ENCODE peak calls at places on chromosome 12, in six cellular contexts. One of them, this sample, is unnamed.

GRCh38 chr12:72110814-72111615 is 161.2 kb upstream of the TRHDE start:
- DNase-seq in kidney tubule cell: no peak
- DNase-seq in stimulated activated CD4-positive, alpha-beta T cell treated with anti-CD3 and anti-CD28 coated beads, Interleukin-2, amount 100 ng/mL, for 48 hours: no peak
- DNase-seq in fibroblast of the aortic adventitia: no peak
- DNase-seq in G401: no peak
- DNase-seq in lung: no peak
- DNase-seq in this sample: no peak

GRCh38 chr12:42426733-42427132 is 100.8 kb downstream of the PPHLN1 start:
- DNase-seq in lung: no peak
- DNase-seq in fibroblast of the aortic adventitia: peak; percentile 19
- DNase-seq in kidney tubule cell: peak; percentile 82
- DNase-seq in G401: no peak
- DNase-seq in stimulated activated CD4-positive, alpha-beta T cell treated with anti-CD3 and anti-CD28 coated beads, Interleukin-2, amount 100 ng/mL, for 48 hours: no peak
- DNase-seq in this sample: peak; percentile 92

GRCh38 chr12:51823875-51824565 is 24.5 kb downstream of the FIGNL2 start:
- DNase-seq in G401: peak; percentile 92
- DNase-seq in kidney tubule cell: peak; percentile 74
- DNase-seq in stimulated activated CD4-positive, alpha-beta T cell treated with anti-CD3 and anti-CD28 coated beads, Interleukin-2, amount 100 ng/mL, for 48 hours: no peak
- DNase-seq in fibroblast of the aortic adventitia: peak; percentile 78
- DNase-seq in lung: no peak
- DNase-seq in this sample: peak; percentile 61

GRCh38 chr12:67275380-67275913 is 6.3 kb downstream of the CAND1 start:
- DNase-seq in fibroblast of the aortic adventitia: no peak
- DNase-seq in kidney tubule cell: peak; percentile 53
- DNase-seq in G401: no peak
- DNase-seq in lung: no peak
- DNase-seq in stimulated activated CD4-positive, alpha-beta T cell treated with anti-CD3 and anti-CD28 coated beads, Interleukin-2, amount 100 ng/mL, for 48 hours: no peak
- DNase-seq in this sample: no peak

GRCh38 chr12:58557156-58557555 is 363.1 kb downstream of the LRIG3 start:
- DNase-seq in lung: no peak
- DNase-seq in stimulated activated CD4-positive, alpha-beta T cell treated with anti-CD3 and anti-CD28 coated beads, Interleukin-2, amount 100 ng/mL, for 48 hours: no peak
- DNase-seq in G401: no peak
- DNase-seq in kidney tubule cell: peak; percentile 20
- DNase-seq in fibroblast of the aortic adventitia: peak; percentile 88
- DNase-seq in this sample: peak; percentile 69

GRCh38 chr12:100716949-100717732 is 77.4 kb upstream of the ANO4 start:
- DNase-seq in fibroblast of the aortic adventitia: no peak
- DNase-seq in kidney tubule cell: peak; percentile 19
- DNase-seq in G401: no peak
- DNase-seq in stimulated activated CD4-positive, alpha-beta T cell treated with anti-CD3 and anti-CD28 coated beads, Interleukin-2, amount 100 ng/mL, for 48 hours: no peak
- DNase-seq in lung: no peak
- DNase-seq in this sample: no peak

GRCh38 chr12:473863-474577 is 14.3 kb downstream of the B4GALNT3 start:
- DNase-seq in stimulated activated CD4-positive, alpha-beta T cell treated with anti-CD3 and anti-CD28 coated beads, Interleukin-2, amount 100 ng/mL, for 48 hours: no peak
- DNase-seq in fibroblast of the aortic adventitia: no peak
- DNase-seq in kidney tubule cell: peak; percentile 33
- DNase-seq in lung: no peak
- DNase-seq in G401: no peak
- DNase-seq in this sample: peak; percentile 9

GRCh38 chr12:52014567-52015392 is 8.0 kb downstream of the TAMALIN start:
- DNase-seq in fibroblast of the aortic adventitia: no peak
- DNase-seq in G401: no peak
- DNase-seq in kidney tubule cell: no peak
- DNase-seq in lung: no peak
- DNase-seq in stimulated activated CD4-positive, alpha-beta T cell treated with anti-CD3 and anti-CD28 coated beads, Interleukin-2, amount 100 ng/mL, for 48 hours: no peak
- DNase-seq in this sample: no peak

GRCh38 chr12:47307680-47308399 is 228.1 kb upstream of the AMIGO2 start:
- DNase-seq in fibroblast of the aortic adventitia: peak; percentile 82
- DNase-seq in lung: peak; percentile 40
- DNase-seq in G401: peak; percentile 21
- DNase-seq in stimulated activated CD4-positive, alpha-beta T cell treated with anti-CD3 and anti-CD28 coated beads, Interleukin-2, amount 100 ng/mL, for 48 hours: peak; percentile 32
- DNase-seq in kidney tubule cell: peak; percentile 86
- DNase-seq in this sample: peak; percentile 73

GRCh38 chr12:124392271-124392990 is 97.5 kb downstream of the RFLNA start:
- DNase-seq in lung: no peak
- DNase-seq in G401: no peak
- DNase-seq in fibroblast of the aortic adventitia: no peak
- DNase-seq in kidney tubule cell: peak; percentile 72
- DNase-seq in stimulated activated CD4-positive, alpha-beta T cell treated with anti-CD3 and anti-CD28 coated beads, Interleukin-2, amount 100 ng/mL, for 48 hours: no peak
- DNase-seq in this sample: peak; percentile 24

GRCh38 chr12:30898846-30899245 is 27.7 kb upstream of the TSPAN11 start:
- DNase-seq in lung: no peak
- DNase-seq in fibroblast of the aortic adventitia: no peak
- DNase-seq in G401: no peak
- DNase-seq in stimulated activated CD4-positive, alpha-beta T cell treated with anti-CD3 and anti-CD28 coated beads, Interleukin-2, amount 100 ng/mL, for 48 hours: no peak
- DNase-seq in kidney tubule cell: peak; percentile 68
- DNase-seq in this sample: no peak

GRCh38 chr12:70255311-70255710 is 12.1 kb downstream of the CNOT2 start:
- DNase-seq in stimulated activated CD4-positive, alpha-beta T cell treated with anti-CD3 and anti-CD28 coated beads, Interleukin-2, amount 100 ng/mL, for 48 hours: no peak
- DNase-seq in fibroblast of the aortic adventitia: peak; percentile 25
- DNase-seq in kidney tubule cell: peak; percentile 5
- DNase-seq in G401: peak; percentile 37
- DNase-seq in lung: no peak
- DNase-seq in this sample: no peak

GRCh38 chr12:4227046-4227445 is 46.5 kb upstream of the CCND2 start:
- DNase-seq in lung: no peak
- DNase-seq in G401: no peak
- DNase-seq in kidney tubule cell: no peak
- DNase-seq in fibroblast of the aortic adventitia: no peak
- DNase-seq in stimulated activated CD4-positive, alpha-beta T cell treated with anti-CD3 and anti-CD28 coated beads, Interleukin-2, amount 100 ng/mL, for 48 hours: no peak
- DNase-seq in this sample: no peak

GRCh38 chr12:52434760-52435530 is 774 bp upstream of the KRT75 start:
- DNase-seq in kidney tubule cell: peak; percentile 78
- DNase-seq in fibroblast of the aortic adventitia: no peak
- DNase-seq in G401: no peak
- DNase-seq in stimulated activated CD4-positive, alpha-beta T cell treated with anti-CD3 and anti-CD28 coated beads, Interleukin-2, amount 100 ng/mL, for 48 hours: no peak
- DNase-seq in lung: no peak
- DNase-seq in this sample: peak; percentile 63

GRCh38 chr12:108311605-108312004 is 27.5 kb downstream of the CMKLR1 start:
- DNase-seq in fibroblast of the aortic adventitia: no peak
- DNase-seq in stimulated activated CD4-positive, alpha-beta T cell treated with anti-CD3 and anti-CD28 coated beads, Interleukin-2, amount 100 ng/mL, for 48 hours: no peak
- DNase-seq in G401: no peak
- DNase-seq in lung: no peak
- DNase-seq in kidney tubule cell: no peak
- DNase-seq in this sample: no peak

GRCh38 chr12:104682790-104683279 is 226.1 kb downstream of the CHST11 start:
- DNase-seq in G401: no peak
- DNase-seq in kidney tubule cell: no peak
- DNase-seq in lung: peak; percentile 70
- DNase-seq in fibroblast of the aortic adventitia: no peak
- DNase-seq in stimulated activated CD4-positive, alpha-beta T cell treated with anti-CD3 and anti-CD28 coated beads, Interleukin-2, amount 100 ng/mL, for 48 hours: peak; percentile 65
- DNase-seq in this sample: no peak

GRCh38 chr12:109597414-109597794 is 23.8 kb downstream of the MVK start:
- DNase-seq in stimulated activated CD4-positive, alpha-beta T cell treated with anti-CD3 and anti-CD28 coated beads, Interleukin-2, amount 100 ng/mL, for 48 hours: no peak
- DNase-seq in kidney tubule cell: no peak
- DNase-seq in lung: no peak
- DNase-seq in fibroblast of the aortic adventitia: no peak
- DNase-seq in G401: no peak
- DNase-seq in this sample: no peak

GRCh38 chr12:104747956-104748355 is 210.1 kb downstream of the SLC41A2 start:
- DNase-seq in stimulated activated CD4-positive, alpha-beta T cell treated with anti-CD3 and anti-CD28 coated beads, Interleukin-2, amount 100 ng/mL, for 48 hours: no peak
- DNase-seq in lung: no peak
- DNase-seq in fibroblast of the aortic adventitia: no peak
- DNase-seq in G401: no peak
- DNase-seq in kidney tubule cell: no peak
- DNase-seq in this sample: no peak

GRCh38 chr12:14960548-14961465 is 594 bp downstream of the ARHGDIB start:
- DNase-seq in G401: no peak
- DNase-seq in lung: peak; percentile 45
- DNase-seq in kidney tubule cell: peak; percentile 47
- DNase-seq in stimulated activated CD4-positive, alpha-beta T cell treated with anti-CD3 and anti-CD28 coated beads, Interleukin-2, amount 100 ng/mL, for 48 hours: no peak
- DNase-seq in fibroblast of the aortic adventitia: peak; percentile 34
- DNase-seq in this sample: peak; percentile 81

GRCh38 chr12:14066021-14066420 is 84.6 kb upstream of the GRIN2B start:
- DNase-seq in G401: no peak
- DNase-seq in kidney tubule cell: peak; percentile 84
- DNase-seq in stimulated activated CD4-positive, alpha-beta T cell treated with anti-CD3 and anti-CD28 coated beads, Interleukin-2, amount 100 ng/mL, for 48 hours: no peak
- DNase-seq in lung: no peak
- DNase-seq in fibroblast of the aortic adventitia: no peak
- DNase-seq in this sample: no peak

GRCh38 chr12:1630827-1631591 is 2.0 kb downstream of the WNT5B start:
- DNase-seq in stimulated activated CD4-positive, alpha-beta T cell treated with anti-CD3 and anti-CD28 coated beads, Interleukin-2, amount 100 ng/mL, for 48 hours: no peak
- DNase-seq in lung: no peak
- DNase-seq in kidney tubule cell: no peak
- DNase-seq in fibroblast of the aortic adventitia: no peak
- DNase-seq in G401: no peak
- DNase-seq in this sample: no peak

GRCh38 chr12:129941646-129942045 is 37.8 kb upstream of the TMEM132D start:
- DNase-seq in stimulated activated CD4-positive, alpha-beta T cell treated with anti-CD3 and anti-CD28 coated beads, Interleukin-2, amount 100 ng/mL, for 48 hours: no peak
- DNase-seq in lung: no peak
- DNase-seq in fibroblast of the aortic adventitia: no peak
- DNase-seq in G401: no peak
- DNase-seq in kidney tubule cell: no peak
- DNase-seq in this sample: no peak

GRCh38 chr12:7369274-7369729 is 65.4 kb downstream of the ACSM4 start:
- DNase-seq in lung: no peak
- DNase-seq in fibroblast of the aortic adventitia: no peak
- DNase-seq in kidney tubule cell: peak; percentile 22
- DNase-seq in stimulated activated CD4-positive, alpha-beta T cell treated with anti-CD3 and anti-CD28 coated beads, Interleukin-2, amount 100 ng/mL, for 48 hours: no peak
- DNase-seq in G401: peak; percentile 1
- DNase-seq in this sample: peak; percentile 66